ENCODE peak calls at places on chromosome 22, in four cellular contexts. K is endothelial cell, I is progenitor cell of endocrine pancreas, S is Calu3. Q is an unnamed sample.

GRCh38 chr22:37887610-37888378 is 18.3 kb upstream of the MICALL1 start:
- DNase-seq in I (no peak), S (no peak), K (peak), Q (no peak)

GRCh38 chr22:28978158-28978557 is 83.5 kb downstream of the C22orf31 start:
- DNase-seq in K (no peak), I (no peak), S (peak), Q (no peak)

GRCh38 chr22:30370681-30371080 is 13.9 kb downstream of the CCDC157 start:
- DNase-seq in S (no peak), K (no peak), I (no peak), Q (no peak)

GRCh38 chr22:38755155-38755910 is 465 bp downstream of the SUN2 start:
- DNase-seq in S (peak), K (peak), I (peak), Q (peak)

GRCh38 chr22:22735695-22736611 is 91.5 kb downstream of the GGTLC2 start:
- DNase-seq in I (no peak), K (no peak), S (no peak), Q (no peak)

GRCh38 chr22:38346506-38346905 is 29.3 kb upstream of the CSNK1E start:
- DNase-seq in K (no peak), I (no peak), S (no peak), Q (peak)

GRCh38 chr22:39530692-39531331 is 1.7 kb downstream of the RPS19BP1 start:
- DNase-seq in S (peak), K (no peak), I (no peak), Q (no peak)

GRCh38 chr22:38490915-38491314 is 15.2 kb downstream of the DDX17 start:
- DNase-seq in S (no peak), K (no peak), I (no peak), Q (no peak)

GRCh38 chr22:43230983-43231723 is 44.2 kb upstream of the TTLL12 start:
- DNase-seq in K (peak), I (peak), S (peak), Q (no peak)

GRCh38 chr22:28986366-28986765 is 75.3 kb downstream of the C22orf31 start:
- DNase-seq in K (no peak), S (no peak), I (no peak), Q (no peak)

GRCh38 chr22:41380993-41381328 is 781 bp upstream of the TEF start:
- DNase-seq in I (no peak), S (no peak), K (no peak), Q (no peak)

GRCh38 chr22:35116817-35117216 is 50.9 kb downstream of the ISX start:
- DNase-seq in S (peak), K (no peak), I (no peak), Q (no peak)

GRCh38 chr22:25942126-25942988 is 200.4 kb downstream of the MYO18B start:
- DNase-seq in K (no peak), S (no peak), I (no peak), Q (no peak)

GRCh38 chr22:42066937-42067336 is 3.7 kb downstream of the NAGA start:
- DNase-seq in I (no peak), K (no peak), S (no peak), Q (peak)

GRCh38 chr22:34055525-34056200 is 135.4 kb upstream of the LARGE1 start:
- DNase-seq in S (no peak), K (no peak), I (peak), Q (no peak)

GRCh38 chr22:23289851-23290724 is 109.8 kb downstream of the BCR start:
- DNase-seq in I (peak), S (peak), K (peak), Q (no peak)

GRCh38 chr22:24106385-24107381 is 74.6 kb upstream of the SUSD2 start:
- DNase-seq in K (no peak), I (no peak), S (no peak), Q (no peak)

GRCh38 chr22:24727218-24727851 is 47.2 kb downstream of the PIWIL3 start:
- DNase-seq in I (no peak), S (peak), K (no peak), Q (no peak)

GRCh38 chr22:39253427-39254070 is 8.8 kb upstream of the PDGFB start:
- DNase-seq in I (no peak), K (no peak), S (peak), Q (no peak)

GRCh38 chr22:43235445-43236400 is 48.8 kb upstream of the TTLL12 start:
- DNase-seq in K (no peak), S (no peak), I (no peak), Q (no peak)

GRCh38 chr22:32518351-32518750 is 43.7 kb downstream of the FBXO7 start:
- DNase-seq in S (no peak), I (no peak), K (no peak), Q (no peak)

GRCh38 chr22:32517921-32518320 is 43.3 kb downstream of the FBXO7 start:
- DNase-seq in S (no peak), I (no peak), K (no peak), Q (no peak)

GRCh38 chr22:32520612-32521011 is 46.0 kb downstream of the FBXO7 start:
- DNase-seq in I (no peak), K (no peak), S (no peak), Q (no peak)

GRCh38 chr22:32517488-32517887 is 42.9 kb downstream of the FBXO7 start:
- DNase-seq in I (no peak), K (no peak), S (no peak), Q (no peak)

GRCh38 chr22:32518848-32519247 is 44.2 kb downstream of the FBXO7 start:
- DNase-seq in S (no peak), I (no peak), K (no peak), Q (no peak)
- TF ChIP-seq CTCF in S (peak), I (peak), K (no peak), Q (no peak)

DNA sequence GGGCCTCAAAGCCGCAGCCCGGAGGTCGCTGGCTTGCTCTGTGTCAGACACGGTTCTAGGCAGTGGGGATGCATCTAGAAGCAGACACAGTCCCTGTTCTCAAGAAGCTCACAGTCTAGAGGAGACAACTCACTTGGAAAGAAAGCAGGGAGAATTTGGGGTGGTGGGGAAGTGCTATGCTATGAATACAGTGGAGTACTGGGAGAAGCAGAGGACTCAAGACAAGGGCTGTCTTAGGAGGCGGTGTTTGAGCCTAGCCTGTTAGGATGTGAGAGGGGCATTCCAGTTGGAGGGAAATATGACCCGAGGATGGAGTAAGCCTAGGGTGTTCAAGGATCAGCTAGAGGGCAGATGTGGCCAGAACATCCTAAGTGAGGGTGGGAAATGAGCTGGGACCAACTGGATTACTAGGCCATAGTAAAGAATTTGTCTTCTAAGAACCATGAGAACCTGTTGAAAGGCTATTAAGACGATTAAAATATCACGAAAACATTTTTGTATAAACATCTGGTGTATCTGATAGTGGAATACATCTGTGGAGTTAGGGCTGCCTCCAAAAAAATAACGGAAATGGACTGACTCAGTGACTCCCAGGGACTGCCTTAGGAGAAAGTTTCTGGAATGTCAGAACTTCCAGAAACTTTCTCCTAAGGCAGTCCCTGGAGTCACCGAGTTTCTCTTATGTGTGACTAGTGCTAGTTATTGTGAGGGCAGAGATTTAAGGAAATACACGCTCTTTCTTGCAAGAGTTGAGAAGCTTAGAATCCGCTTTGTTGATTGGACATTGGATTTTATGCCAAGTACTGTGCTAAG is 1.1 kb upstream of the PITPNB start:
- DNase-seq in K (peak), S (no peak), I (no peak), Q (no peak)
- TF ChIP-seq CTCF in K (no peak), S (no peak), I (no peak), Q (no peak)

GRCh38 chr22:44597616-44598015 is 99.6 kb upstream of the RTL6 start:
- DNase-seq in S (no peak), K (no peak), I (no peak), Q (no peak)
- TF ChIP-seq CTCF in S (no peak), K (no peak), I (no peak), Q (no peak)

GRCh38 chr22:49045276-49045675 is 782.4 kb downstream of the BRD1 start:
- DNase-seq in I (no peak), S (no peak), K (no peak), Q (no peak)

GRCh38 chr22:49046000-49046545 is 781.6 kb downstream of the BRD1 start:
- DNase-seq in I (no peak), K (no peak), S (no peak), Q (no peak)

GRCh38 chr22:49047461-49047860 is 780.2 kb downstream of the BRD1 start:
- DNase-seq in S (no peak), I (no peak), K (no peak), Q (no peak)

GRCh38 chr22:49048591-49048990 is 779.1 kb downstream of the BRD1 start:
- DNase-seq in K (no peak), I (no peak), S (no peak), Q (no peak)

DNA sequence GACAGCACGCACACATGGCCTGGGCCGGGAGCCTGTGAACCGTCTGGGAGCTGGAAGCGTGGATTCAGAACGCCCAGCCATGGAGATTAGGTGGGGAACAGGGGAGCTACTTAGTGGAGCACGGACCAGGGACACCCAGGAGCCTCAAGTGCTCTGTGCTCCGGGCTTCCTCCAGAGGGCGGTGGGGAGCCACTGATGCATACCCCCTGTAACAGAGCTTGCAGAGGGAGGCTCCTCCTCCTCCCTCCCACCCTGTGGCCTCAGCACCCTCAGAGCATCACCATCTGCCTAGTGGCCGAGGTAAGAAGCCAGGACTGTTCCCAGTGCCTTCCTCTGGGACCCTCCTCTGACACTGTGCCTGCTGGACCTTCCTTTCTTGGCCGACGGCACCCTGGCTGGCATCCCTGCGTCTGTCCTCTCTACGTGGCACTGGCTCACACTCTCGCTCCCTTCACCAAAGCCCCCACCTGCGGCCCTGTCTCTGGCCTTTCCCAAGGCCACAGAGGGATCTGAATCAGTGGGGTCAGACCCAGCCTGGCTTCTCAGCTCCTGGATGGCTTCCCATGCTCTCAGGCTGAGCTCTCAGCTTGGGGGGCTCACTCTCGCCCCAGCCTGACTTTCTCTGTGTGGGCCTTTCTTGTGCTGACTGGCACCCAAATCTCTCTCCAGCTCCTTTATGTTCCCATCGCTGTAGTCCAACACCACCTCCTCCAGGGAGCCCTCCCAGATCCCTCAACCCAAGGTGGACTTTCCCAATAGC is 780.9 kb downstream of the BRD1 start:
- DNase-seq in K (peak), I (peak), S (peak), Q (no peak)
- TF ChIP-seq CTCF in K (peak), I (peak), S (no peak), Q (no peak)

DNA sequence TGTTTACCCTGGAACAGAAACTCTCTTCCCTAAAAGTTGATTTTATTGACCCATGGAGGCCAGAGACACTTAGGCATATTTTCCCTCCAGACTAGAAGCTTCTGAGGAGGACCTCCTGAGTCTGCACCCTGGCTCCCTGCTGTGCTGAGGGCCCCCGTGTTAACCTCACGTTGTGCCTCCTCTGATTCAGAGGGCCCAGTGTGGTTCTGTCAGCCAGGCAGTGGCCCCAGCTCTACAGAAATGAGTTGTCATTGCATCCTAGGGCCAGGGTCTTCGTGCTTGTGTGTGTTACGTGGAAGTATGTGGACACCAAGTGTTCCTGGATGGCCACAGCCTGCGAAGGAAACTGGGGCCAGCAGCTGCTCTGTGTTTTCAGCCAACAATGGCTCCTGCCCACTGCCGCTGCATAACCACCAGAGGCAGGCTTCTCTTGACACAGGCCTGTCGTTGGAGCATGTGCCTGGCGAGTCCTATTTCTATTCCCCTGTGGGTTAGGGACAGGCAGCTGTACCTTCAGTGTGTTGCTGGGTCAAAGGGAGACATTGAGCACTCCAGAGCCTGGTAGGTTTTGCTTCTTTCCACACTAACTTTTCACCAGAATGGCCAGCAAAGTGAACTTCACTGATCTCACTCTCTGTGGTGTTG is 44.5 kb downstream of the MED15 start:
- DNase-seq in S (no peak), K (no peak), I (no peak), Q (no peak)
- TF ChIP-seq CTCF in S (no peak), K (no peak), I (peak), Q (no peak)

GRCh38 chr22:17787159-17788022 is 13.1 kb upstream of the BID start:
- DNase-seq in I (no peak), K (no peak), S (no peak), Q (no peak)

GRCh38 chr22:17786435-17787158 is 12.3 kb upstream of the BID start:
- DNase-seq in K (peak), S (no peak), I (no peak), Q (no peak)

GRCh38 chr22:17788023-17788330 is 13.7 kb upstream of the BID start:
- DNase-seq in S (no peak), I (no peak), K (no peak), Q (no peak)

GRCh38 chr22:17789379-17790200 is 15.3 kb upstream of the BID start:
- DNase-seq in S (no peak), K (no peak), I (no peak), Q (no peak)

DNA sequence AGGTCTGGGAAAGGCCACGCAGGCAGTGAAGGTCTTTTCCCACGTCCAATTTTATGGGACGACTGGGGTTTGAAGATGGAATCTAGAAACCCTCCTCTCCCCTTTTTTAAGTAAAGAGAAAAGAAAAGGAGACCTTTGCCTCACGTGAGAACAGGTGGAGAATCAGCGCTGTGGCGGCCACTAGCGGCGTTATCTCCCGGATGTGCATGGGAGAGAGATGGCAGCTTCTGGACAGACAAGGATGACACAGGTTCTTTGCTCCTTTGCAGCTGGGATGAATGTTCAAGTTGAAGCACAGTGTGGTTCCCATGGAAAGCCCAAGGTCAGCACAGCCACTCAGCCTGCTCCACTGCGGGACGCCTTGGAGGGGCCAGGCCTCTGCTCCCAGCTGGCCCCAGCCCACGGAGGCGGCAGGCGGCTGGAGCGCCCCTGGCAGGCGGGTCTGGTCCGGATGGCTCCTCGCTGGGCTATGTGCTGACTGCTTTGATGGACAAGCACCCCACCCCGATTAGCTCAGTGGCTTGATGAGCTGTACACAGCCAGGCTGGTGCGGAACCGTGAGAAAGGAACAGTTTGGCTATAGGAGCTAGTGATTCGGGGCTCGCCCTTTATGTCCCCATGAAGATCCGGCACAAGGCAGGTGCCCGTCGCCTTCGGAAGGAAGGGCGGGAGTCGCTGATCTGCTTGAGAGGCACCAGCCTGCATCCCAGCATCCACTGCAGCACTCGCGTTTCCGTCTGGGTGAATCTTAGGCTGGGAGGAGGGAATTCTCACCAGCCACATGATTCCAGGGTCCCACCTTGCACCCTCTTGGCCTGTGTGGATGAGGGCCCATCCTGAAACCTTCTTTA is 14.5 kb upstream of the BID start:
- DNase-seq in I (no peak), K (no peak), S (no peak), Q (no peak)
- TF ChIP-seq CTCF in I (no peak), K (no peak), S (no peak), Q (no peak)

GRCh38 chr22:32836286-32836859 is 34.9 kb downstream of the TIMP3 start:
- DNase-seq in S (peak), K (no peak), I (no peak), Q (no peak)
- TF ChIP-seq CTCF in S (peak), K (peak), I (peak), Q (peak)

DNA sequence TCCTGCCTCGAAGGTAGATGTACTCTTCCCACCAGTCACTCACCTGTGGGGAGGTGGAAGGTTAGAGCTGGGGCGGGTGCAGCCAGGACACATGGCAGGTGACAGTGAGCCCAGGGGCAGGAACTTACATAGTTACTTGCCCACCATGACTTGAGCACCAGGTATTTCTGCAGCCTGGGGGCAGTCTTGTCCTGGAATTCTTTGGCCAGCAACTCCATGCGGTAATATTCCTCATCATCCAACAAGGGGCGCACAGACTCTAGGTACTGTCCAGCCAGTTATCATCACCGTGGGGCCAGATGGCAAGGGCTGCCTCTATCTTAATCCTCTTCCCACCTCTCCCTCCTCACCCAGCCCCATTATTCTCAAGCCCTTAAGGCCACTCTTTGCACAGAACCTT is 2.2 kb downstream of the CPT1B start:
- DNase-seq in I (no peak), S (peak), K (peak), Q (no peak)
- TF ChIP-seq CTCF in I (no peak), S (no peak), K (no peak), Q (no peak)

GRCh38 chr22:32901925-32902324 is 100.4 kb downstream of the TIMP3 start:
- DNase-seq in K (no peak), S (no peak), I (no peak), Q (no peak)
- TF ChIP-seq CTCF in K (no peak), S (no peak), I (peak), Q (no peak)

GRCh38 chr22:45497268-45497667 is 5.4 kb upstream of the FBLN1 start:
- DNase-seq in K (no peak), S (no peak), I (no peak), Q (no peak)

GRCh38 chr22:45493286-45493771 is 9.4 kb upstream of the FBLN1 start:
- DNase-seq in S (no peak), I (no peak), K (no peak), Q (no peak)

GRCh38 chr22:45499746-45500145 is 2.9 kb upstream of the FBLN1 start:
- DNase-seq in K (no peak), I (no peak), S (no peak), Q (no peak)

GRCh38 chr22:45497746-45498145 is 4.9 kb upstream of the FBLN1 start:
- DNase-seq in S (no peak), I (no peak), K (no peak), Q (no peak)

GRCh38 chr22:45496451-45496941 is 6.2 kb upstream of the FBLN1 start:
- DNase-seq in K (no peak), I (no peak), S (no peak), Q (no peak)
- TF ChIP-seq CTCF in K (no peak), I (no peak), S (no peak), Q (no peak)